ENCODE peak calls at places on chromosomes 13 and 19, in four cellular contexts. O is testis; M is CD8-positive, alpha-beta memory T cell; W is BE2C. B is an unnamed sample.

GRCh38 chr19:28920269-28921066 is 292.5 kb downstream of the UQCRFS1 start:
- DNase-seq in W (no peak), O (no peak), M (no peak), B (no peak)

GRCh38 chr13:97259787-97260641 is 37.9 kb downstream of the MBNL2 start:
- DNase-seq in O (no peak), M (no peak), W (no peak), B (no peak)

GRCh38 chr13:24023073-24023472 is 125.8 kb upstream of the C1QTNF9B start:
- DNase-seq in M (no peak), W (no peak), O (no peak), B (no peak)

GRCh38 chr13:77338961-77339401 is 12.1 kb upstream of the MYCBP2 start:
- DNase-seq in O (no peak), W (no peak), M (no peak), B (no peak)

GRCh38 chr13:45113809-45114208 is 6.5 kb upstream of the GTF2F2 start:
- DNase-seq in W (no peak), O (no peak), M (no peak), B (no peak)

GRCh38 chr13:97194473-97194872 is 27.7 kb upstream of the MBNL2 start:
- DNase-seq in M (no peak), O (peak; percentile 55), W (no peak), B (no peak)

GRCh38 chr13:113034451-113035208 is 65.6 kb downstream of the MCF2L start:
- DNase-seq in O (peak; percentile 65), W (peak; percentile 59), M (no peak), B (no peak)

GRCh38 chr19:18507021-18507726 is 14.7 kb downstream of the ELL start:
- DNase-seq in M (no peak), O (no peak), W (no peak), B (peak; percentile 35)

GRCh38 chr13:79658333-79658975 is 177.5 kb downstream of the NDFIP2 start:
- DNase-seq in W (peak; percentile 30), M (no peak), O (no peak), B (no peak)

GRCh38 chr13:94160875-94161274 is 318.6 kb downstream of the DCT start:
- DNase-seq in W (no peak), M (no peak), O (no peak), B (no peak)

GRCh38 chr13:22061806-22062391 is 391.0 kb downstream of the FGF9 start:
- DNase-seq in M (peak; percentile 76), O (no peak), W (no peak), B (no peak)

GRCh38 chr13:64591981-64592380 is 2638.2 kb downstream of the PCDH9 start:
- DNase-seq in M (no peak), O (no peak), W (no peak), B (no peak)

GRCh38 chr13:76937416-76937815 is 10.9 kb upstream of the ACOD1 start:
- DNase-seq in M (no peak), O (no peak), W (no peak), B (no peak)

GRCh38 chr13:25179011-25179410 is 6.9 kb upstream of the AMER2 start:
- DNase-seq in O (no peak), M (no peak), W (no peak), B (no peak)

GRCh38 chr19:47750752-47751151 is 5.4 kb downstream of the NOP53 start:
- DNase-seq in M (no peak), W (no peak), O (no peak), B (no peak)

GRCh38 chr13:76792680-76793334 is 93.4 kb downstream of the KCTD12 start:
- DNase-seq in W (no peak), O (peak; percentile 60), M (no peak), B (no peak)

GRCh38 chr19:5228932-5229777 is 111.5 kb downstream of the PTPRS start:
- DNase-seq in O (peak; percentile 18), W (peak; percentile 31), M (no peak), B (no peak)

GRCh38 chr19:16566161-16566560 is 6.1 kb downstream of the SLC35E1 start:
- DNase-seq in W (no peak), O (no peak), M (peak; percentile 89), B (peak; percentile 71)

GRCh38 chr13:59416561-59416960 is 747.2 kb downstream of the DIAPH3 start:
- DNase-seq in W (no peak), M (no peak), O (no peak), B (no peak)

GRCh38 chr13:75789451-75790197 is 153.5 kb downstream of the LMO7 start:
- DNase-seq in O (no peak), W (no peak), M (no peak), B (no peak)

GRCh38 chr13:98234348-98234747 is 57.3 kb upstream of the RNF113B start:
- DNase-seq in O (no peak), M (no peak), W (no peak), B (no peak)

GRCh38 chr19:30070970-30071632 is 129.1 kb downstream of the URI1 start:
- DNase-seq in O (no peak), W (no peak), M (no peak), B (no peak)

GRCh38 chr19:42497492-42498226 is 30.6 kb downstream of the CEACAM1 start:
- DNase-seq in O (no peak), W (no peak), M (no peak), B (no peak)

GRCh38 chr19:44552324-44552723 is 22.8 kb upstream of the CEACAM20 start:
- DNase-seq in M (no peak), W (peak; percentile 49), O (peak; percentile 55), B (no peak)

GRCh38 chr13:91946498-91947070 is 548.2 kb downstream of the GPC5 start:
- DNase-seq in W (peak; percentile 15), M (no peak), O (peak; percentile 16), B (no peak)

GRCh38 chr19:21604941-21605548 is 99.6 kb downstream of the ZNF429 start:
- DNase-seq in M (no peak), W (no peak), O (no peak), B (no peak)

GRCh38 chr13:99955107-99955746 is 16.3 kb downstream of the ZIC5 start:
- DNase-seq in W (no peak), M (no peak), O (no peak), B (no peak)

GRCh38 chr13:39590466-39591036 is 12.4 kb downstream of the LHFPL6 start:
- DNase-seq in W (no peak), M (no peak), O (no peak), B (no peak)

GRCh38 chr19:31356587-31357314 is 7.5 kb upstream of the TSHZ3 start:
- DNase-seq in O (peak; percentile 41), W (no peak), M (peak; percentile 27), B (peak; percentile 41)

GRCh38 chr19:51470966-51471365 is 7.4 kb upstream of the CEACAM18 start:
- DNase-seq in M (no peak), W (no peak), O (no peak), B (no peak)

GRCh38 chr19:40465025-40465780 is at the start of gene BLVRB:
- DNase-seq in O (no peak), M (no peak), W (no peak), B (no peak)

GRCh38 chr13:105665284-105665683 is 870.2 kb downstream of the EFNB2 start:
- DNase-seq in O (no peak), W (no peak), M (no peak), B (no peak)

GRCh38 chr13:29756506-29756905 is 93.9 kb downstream of the UBL3 start:
- DNase-seq in W (no peak), O (no peak), M (no peak), B (no peak)

GRCh38 chr19:30887042-30887441 is 462.2 kb downstream of the TSHZ3 start:
- DNase-seq in M (no peak), W (no peak), O (no peak), B (no peak)

GRCh38 chr19:48745208-48745995 is 1.3 kb downstream of the IZUMO1 start:
- DNase-seq in O (peak; percentile 91), M (peak; percentile 43), W (peak; percentile 77), B (no peak)

GRCh38 chr13:99865420-99865930 is 106.1 kb downstream of the ZIC5 start:
- DNase-seq in W (no peak), O (no peak), M (no peak), B (no peak)

GRCh38 chr19:49844138-49844740 is 6.7 kb upstream of the PTOV1 start:
- DNase-seq in W (no peak), M (no peak), O (no peak), B (no peak)

DNA sequence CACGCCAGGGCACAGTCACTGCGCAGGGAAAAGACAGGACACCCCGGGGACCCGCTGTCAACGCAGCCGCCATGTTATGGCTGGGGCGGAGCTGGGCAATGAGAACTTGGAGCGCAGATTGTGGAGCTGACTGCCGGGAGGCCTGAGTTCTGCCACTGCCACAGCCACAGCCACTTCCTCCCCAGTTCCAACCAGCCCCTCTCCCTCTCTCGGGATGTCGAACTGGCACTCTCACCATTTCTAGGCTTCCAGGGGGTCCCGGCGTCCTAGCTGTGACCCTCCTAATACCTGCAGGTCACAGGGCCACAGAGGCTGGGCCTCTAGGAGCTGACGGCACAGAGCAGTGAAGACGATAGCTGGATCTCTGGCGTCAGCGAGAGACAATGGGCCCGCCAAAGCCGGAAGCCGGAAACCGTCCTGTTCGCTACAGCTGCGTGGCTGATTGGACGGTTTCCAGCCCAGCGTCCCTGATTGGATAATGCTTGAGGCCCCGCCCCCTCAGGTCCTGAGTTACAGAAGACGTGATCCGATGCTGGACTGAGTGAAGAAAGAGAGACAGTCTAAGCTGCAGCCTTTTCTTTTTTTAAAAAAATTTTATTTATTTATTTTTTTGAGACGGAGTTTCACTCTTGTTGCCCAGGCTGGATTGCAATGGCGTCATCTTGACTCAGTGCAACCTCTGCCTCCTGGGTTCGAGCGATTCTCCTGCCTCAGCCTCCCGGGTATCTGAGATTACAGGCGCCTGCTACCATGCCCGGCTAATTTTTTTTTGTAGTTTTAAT is at the start of gene ZNF506:
- DNase-seq in M (peak; percentile 96), O (peak; percentile 100), W (peak; percentile 98), B (peak; percentile 92)
- H3K9me3 ChIP-seq in M (no peaks in the 10 kb centered on the region), O (no peaks in the 10 kb centered on the region), W (no peaks in the 10 kb centered on the region), B (peaks cover 2% of the 10 kb centered on the region)

GRCh38 chr19:55254625-55254977 is 4.2 kb downstream of the PPP6R1 start:
- DNase-seq in W (no peak), M (no peak), O (no peak), B (no peak)
- H3K9me3 ChIP-seq in W (no peaks in the 10 kb centered on the region), M (no peaks in the 10 kb centered on the region), O (no peaks in the 10 kb centered on the region), B (no peaks in the 10 kb centered on the region)

DNA sequence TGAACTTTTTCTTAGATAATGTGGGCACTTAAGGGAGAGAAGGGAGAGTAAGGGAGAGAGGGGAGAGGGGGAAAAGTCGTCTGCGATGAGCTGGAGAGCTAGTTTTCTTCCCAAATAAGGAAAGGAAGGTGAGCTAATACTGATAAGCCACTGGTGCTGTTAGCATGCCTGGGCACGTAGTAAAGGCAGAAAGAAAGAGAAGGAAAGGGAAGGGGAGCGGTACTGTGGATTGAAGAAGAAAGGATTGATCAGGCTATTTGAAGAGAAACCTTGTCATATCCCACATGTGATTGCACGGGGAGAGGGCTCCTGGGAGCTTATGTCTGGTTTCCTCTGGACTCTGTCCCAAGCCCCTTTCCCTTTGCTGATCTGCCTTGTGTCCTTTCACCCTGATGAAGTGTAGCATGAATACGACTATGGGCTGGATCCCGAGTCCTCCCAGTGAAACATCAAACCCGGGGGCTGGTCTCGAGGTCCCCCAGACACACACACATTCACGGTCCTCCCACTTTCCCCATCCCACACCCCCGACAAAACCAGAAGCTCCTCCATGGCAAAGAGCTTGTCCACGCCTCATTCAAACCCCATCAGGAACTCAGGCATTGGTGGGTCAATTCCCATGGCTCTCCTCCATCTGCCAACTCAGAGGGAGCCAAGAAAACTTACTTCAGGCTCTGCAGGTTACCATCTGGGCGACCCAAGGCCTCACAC is 30.6 kb downstream of the NLRP13 start:
- DNase-seq in O (no peak), W (no peak), M (no peak), B (no peak)
- H3K9me3 ChIP-seq in O (no peaks in the 10 kb centered on the region), W (no peaks in the 10 kb centered on the region), M (no peaks in the 10 kb centered on the region), B (peaks cover 2% of the 10 kb centered on the region)

GRCh38 chr19:53165691-53166091 is 6.8 kb upstream of the ZNF347 start:
- DNase-seq in M (no peak), O (no peak), W (no peak), B (no peak)
- H3K9me3 ChIP-seq in M (peaks cover 28% of the 10 kb centered on the region), O (no peaks in the 10 kb centered on the region), W (no peaks in the 10 kb centered on the region), B (peaks cover 7% of the 10 kb centered on the region)